ENCODE peak calls at places on chromosome 21, in ten cellular contexts. C, G, Q, A, F, Z, O, D, L and B are unnamed samples.

GRCh38 chr21:32562426-32562825 is 22.9 kb downstream of the TCP10L start:
- DNase-seq in C (peak), G (peak), Q (peak), A (no peak), F (peak), Z (peak), O (no peak), D (peak), L (no peak), B (peak)

GRCh38 chr21:29232601-29233541 is 65.9 kb upstream of the BACH1 start:
- DNase-seq in C (no peak), G (peak), Q (no peak), A (no peak), F (no peak), Z (peak), O (no peak), D (peak), L (peak), B (peak)

GRCh38 chr21:16767201-16767600 is 745.6 kb upstream of the CXADR start:
- DNase-seq in C (no peak), G (no peak), Q (no peak), A (no peak), F (no peak), Z (no peak), O (no peak), D (no peak), L (no peak), B (no peak)

GRCh38 chr21:40176732-40177131 is 309.5 kb downstream of the PCP4 start:
- DNase-seq in C (no peak), G (no peak), Q (peak), A (no peak), F (no peak), Z (no peak), O (no peak), D (no peak), L (no peak), B (no peak)

GRCh38 chr21:42704861-42705260 is 51.4 kb downstream of the PDE9A start:
- DNase-seq in C (no peak), G (no peak), Q (no peak), A (no peak), F (no peak), Z (no peak), O (no peak), D (no peak), L (no peak), B (no peak)

GRCh38 chr21:33893917-33894316 is 21.7 kb downstream of the ATP5PO start:
- DNase-seq in C (no peak), G (no peak), Q (peak), A (no peak), F (no peak), Z (no peak), O (no peak), D (no peak), L (peak), B (no peak)

GRCh38 chr21:37535130-37535529 is 168.6 kb downstream of the DYRK1A start:
- DNase-seq in C (no peak), G (no peak), Q (no peak), A (no peak), F (no peak), Z (no peak), O (no peak), D (no peak), L (no peak), B (no peak)

GRCh38 chr21:41552254-41552653 is 44.3 kb upstream of the TMPRSS2 start:
- DNase-seq in C (no peak), G (no peak), Q (no peak), A (no peak), F (no peak), Z (no peak), O (no peak), D (no peak), L (no peak), B (no peak)

GRCh38 chr21:44466996-44467858 is 11.9 kb downstream of the LRRC3 start:
- DNase-seq in C (no peak), G (no peak), Q (no peak), A (no peak), F (no peak), Z (no peak), O (no peak), D (no peak), L (no peak), B (no peak)
- H3K4me3 ChIP-seq in C (no peak), G (no peak), Q (no peak), A (no peak), F (no peak), Z (no peak), O (no peak), D (no peak), L (no peak), B (no peak)

GRCh38 chr21:15520811-15521643 is 208.8 kb upstream of the USP25 start:
- DNase-seq in C (no peak), G (no peak), Q (peak), A (no peak), F (no peak), Z (no peak), O (no peak), D (no peak), L (no peak), B (peak)
- TF ChIP-seq CTCF in C (no peak), G (no peak), Q (peak), A (peak), F (no peak), Z (peak), O (no peak), D (peak), L (peak), B (peak)

GRCh38 chr21:25422610-25423608 is 184.4 kb downstream of the MRPL39 start:
- DNase-seq in C (no peak), G (no peak), Q (no peak), A (no peak), F (no peak), Z (no peak), O (no peak), D (no peak), L (no peak), B (no peak)
- H3K4me3 ChIP-seq in C (no peak), G (no peak), Q (no peak), A (no peak), F (no peak), Z (no peak), O (no peak), D (no peak), L (no peak), B (no peak)

GRCh38 chr21:27363719-27364479 is 397.0 kb upstream of the ADAMTS5 start:
- DNase-seq in C (no peak), G (no peak), Q (no peak), A (no peak), F (no peak), Z (peak), O (no peak), D (no peak), L (no peak), B (peak)

GRCh38 chr21:27359141-27359540 is 392.3 kb upstream of the ADAMTS5 start:
- DNase-seq in C (no peak), G (peak), Q (no peak), A (no peak), F (no peak), Z (peak), O (no peak), D (no peak), L (no peak), B (peak)

GRCh38 chr21:27365394-27365793 is 398.5 kb upstream of the ADAMTS5 start:
- DNase-seq in C (no peak), G (peak), Q (no peak), A (no peak), F (no peak), Z (peak), O (no peak), D (no peak), L (no peak), B (no peak)

GRCh38 chr21:27366846-27367245 is 400.0 kb upstream of the ADAMTS5 start:
- DNase-seq in C (no peak), G (no peak), Q (no peak), A (no peak), F (no peak), Z (no peak), O (no peak), D (no peak), L (no peak), B (no peak)

DNA sequence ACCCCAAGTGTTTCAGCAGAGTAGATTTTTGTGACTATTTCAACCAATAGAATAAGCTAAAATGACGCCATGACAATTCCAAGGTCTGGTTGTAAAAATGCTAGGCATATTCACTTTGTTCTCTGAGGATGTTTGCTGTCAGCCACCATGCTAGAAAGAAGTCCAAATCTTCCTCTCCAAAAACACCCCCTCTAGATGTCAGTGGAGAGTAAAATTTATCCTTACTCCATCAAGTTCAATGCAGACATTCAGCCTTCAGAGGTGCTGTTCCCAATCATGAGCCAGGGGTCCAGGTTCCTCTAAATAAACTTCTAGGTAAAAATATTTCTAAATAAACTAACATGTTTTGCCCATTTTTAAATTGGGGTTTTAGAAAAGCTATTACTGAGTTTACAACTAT is 395.4 kb upstream of the ADAMTS5 start:
- DNase-seq in C (no peak), G (no peak), Q (no peak), A (no peak), F (no peak), Z (no peak), O (no peak), D (peak), L (no peak), B (no peak)
- TF ChIP-seq CTCF in C (peak), G (no peak), Q (no peak), A (peak), F (no peak), Z (peak), O (no peak), D (peak), L (no peak), B (no peak)